ENCODE peak calls at places on chromosome 10, in nine cellular contexts. X, J, Q, K, R, T, M, I and S are unnamed samples. For H3K4me1, the result is how much of the 10 kb centered on the place peaks cover.

GRCh38 chr10:128070161-128070560 is 56.1 kb downstream of the MKI67 start:
- DNase-seq in T (no peak), Q (no peak), M (no peak), K (no peak), I (no peak), R (no peak), X (peak), J (no peak), S (no peak)

GRCh38 chr10:126384269-126384873 is 3.9 kb downstream of the ADAM12 start:
- DNase-seq in K (no peak), R (no peak), J (no peak), M (no peak), T (peak), I (no peak), Q (no peak), X (no peak), S (no peak)

GRCh38 chr10:4481192-4481591 is 344.8 kb upstream of the AKR1E2 start:
- DNase-seq in T (no peak), Q (no peak), M (no peak), X (no peak), K (no peak), J (no peak), I (no peak), R (no peak), S (no peak)

GRCh38 chr10:103367379-103367781 is 396 bp upstream of the TAF5 start:
- DNase-seq in J (no peak), K (no peak), T (peak), I (no peak), M (no peak), R (no peak), Q (no peak), X (no peak), S (peak)

GRCh38 chr10:66886848-66887247 is 39.0 kb upstream of the LRRTM3 start:
- DNase-seq in J (no peak), Q (no peak), M (no peak), K (no peak), R (no peak), X (no peak), I (no peak), T (no peak), S (no peak)

GRCh38 chr10:124650820-124651401 is 93.3 kb downstream of the FAM53B start:
- DNase-seq in I (no peak), J (no peak), R (no peak), T (no peak), K (no peak), X (no peak), M (no peak), Q (peak), S (peak)

GRCh38 chr10:88478256-88478655 is 104.9 kb downstream of the RNLS start:
- DNase-seq in T (no peak), Q (no peak), I (no peak), K (no peak), R (no peak), X (no peak), J (no peak), M (no peak), S (no peak)

GRCh38 chr10:20883552-20883951 is 13.6 kb downstream of the NEBL start:
- DNase-seq in T (no peak), Q (no peak), M (no peak), I (no peak), K (no peak), R (no peak), X (no peak), J (no peak), S (no peak)

GRCh38 chr10:12643279-12643678 is 293.9 kb downstream of the CAMK1D start:
- DNase-seq in Q (no peak), I (no peak), T (no peak), K (no peak), J (no peak), X (no peak), M (no peak), R (no peak), S (no peak)

GRCh38 chr10:121063744-121064143 is 212.6 kb downstream of the WDR11 start:
- DNase-seq in J (no peak), Q (no peak), T (no peak), X (no peak), R (no peak), I (no peak), K (peak), M (peak), S (no peak)

GRCh38 chr10:88186335-88186734 is 322.9 kb downstream of the PTEN start:
- DNase-seq in R (no peak), X (no peak), J (no peak), M (no peak), K (no peak), I (no peak), Q (no peak), T (peak), S (no peak)

GRCh38 chr10:86647773-86648705 is 6.3 kb upstream of the OPN4 start:
- DNase-seq in K (no peak), T (peak), J (no peak), Q (no peak), X (no peak), R (no peak), I (no peak), M (no peak), S (no peak)

GRCh38 chr10:112115781-112116385 is 67.7 kb downstream of the GPAM start:
- DNase-seq in R (peak), J (peak), Q (no peak), I (no peak), X (no peak), M (peak), T (peak), K (peak), S (peak)

GRCh38 chr10:69479737-69480412 is 28.6 kb downstream of the TSPAN15 start:
- DNase-seq in X (no peak), K (no peak), J (no peak), M (no peak), R (peak), Q (no peak), I (no peak), T (peak), S (no peak)

GRCh38 chr10:30170814-30171213 is 111.4 kb upstream of the JCAD start:
- DNase-seq in M (no peak), J (no peak), I (no peak), T (peak), K (no peak), Q (no peak), R (no peak), X (no peak), S (no peak)

GRCh38 chr10:13865758-13866491 is 279.2 kb downstream of the PRPF18 start:
- DNase-seq in I (peak), X (no peak), K (no peak), Q (no peak), R (no peak), J (no peak), M (no peak), T (peak), S (no peak)

GRCh38 chr10:51425431-51425830 is 274.0 kb downstream of the CSTF2T start:
- DNase-seq in M (no peak), T (peak), I (no peak), K (no peak), R (peak), X (no peak), Q (no peak), J (no peak), S (no peak)

GRCh38 chr10:92734288-92734687 is 44.5 kb downstream of the HHEX start:
- DNase-seq in T (no peak), Q (no peak), J (no peak), X (no peak), I (no peak), K (no peak), M (no peak), R (no peak), S (no peak)

GRCh38 chr10:51501396-51501795 is 198.0 kb downstream of the CSTF2T start:
- DNase-seq in M (no peak), J (no peak), X (no peak), K (no peak), I (no peak), R (no peak), Q (no peak), T (peak), S (no peak)

GRCh38 chr10:51092402-51092801 is 18.1 kb downstream of the PRKG1 start:
- DNase-seq in T (peak), J (no peak), M (peak), R (peak), X (peak), K (no peak), Q (no peak), I (peak), S (no peak)

GRCh38 chr10:105837951-105838350 is 1196.9 kb downstream of the SORCS3 start:
- DNase-seq in Q (no peak), K (no peak), X (no peak), J (no peak), I (no peak), R (no peak), T (peak), M (peak), S (no peak)

GRCh38 chr10:31808258-31809218 is 120.1 kb downstream of the ARHGAP12 start:
- DNase-seq in M (peak), R (peak), K (peak), Q (peak), I (peak), J (no peak), X (no peak), T (peak), S (peak)

GRCh38 chr10:13971586-13972475 is 358.9 kb downstream of the FRMD4A start:
- DNase-seq in K (peak), J (no peak), Q (no peak), T (peak), M (no peak), R (no peak), I (no peak), X (no peak), S (no peak)

GRCh38 chr10:80769700-80770160 is 232.0 kb downstream of the SH2D4B start:
- DNase-seq in I (no peak), T (no peak), J (no peak), X (no peak), M (no peak), R (no peak), K (no peak), Q (no peak), S (no peak)

GRCh38 chr10:62038609-62039190 is 137.2 kb downstream of the ARID5B start:
- DNase-seq in X (peak), I (peak), M (peak), R (peak), T (peak), K (peak), J (peak), Q (peak), S (peak)

GRCh38 chr10:84966708-84967441 is 638.5 kb downstream of the CCSER2 start:
- DNase-seq in R (no peak), I (no peak), K (no peak), Q (no peak), M (no peak), X (no peak), J (no peak), T (no peak), S (no peak)

GRCh38 chr10:61280303-61280702 is 172.9 kb downstream of the TMEM26 start:
- DNase-seq in J (no peak), R (no peak), X (no peak), I (no peak), Q (no peak), T (peak), K (no peak), M (no peak), S (no peak)

GRCh38 chr10:116996994-116997393 is 8.0 kb downstream of the SHTN1 start:
- DNase-seq in X (no peak), Q (no peak), K (no peak), M (no peak), I (no peak), T (no peak), J (no peak), R (no peak), S (no peak)

GRCh38 chr10:126921974-126922525 is 16.8 kb downstream of the DOCK1 start:
- DNase-seq in R (no peak), X (no peak), Q (no peak), J (no peak), M (no peak), K (no peak), T (peak), I (no peak), S (no peak)

GRCh38 chr10:368579-369255 is 233.5 kb downstream of the ZMYND11 start:
- DNase-seq in I (no peak), R (no peak), Q (no peak), K (no peak), M (no peak), J (no peak), T (no peak), X (no peak), S (no peak)

GRCh38 chr10:50576245-50576815 is 47.4 kb downstream of the SGMS1 start:
- DNase-seq in J (no peak), X (no peak), R (no peak), T (peak), M (no peak), K (no peak), Q (no peak), I (no peak), S (no peak)

GRCh38 chr10:31912289-31912688 is 16.3 kb downstream of the ARHGAP12 start:
- DNase-seq in K (no peak), X (no peak), R (no peak), T (peak), Q (no peak), J (no peak), I (no peak), M (peak), S (no peak)

GRCh38 chr10:28906934-28907333 is 229.6 kb downstream of the BAMBI start:
- DNase-seq in T (no peak), R (no peak), M (no peak), K (no peak), X (no peak), Q (no peak), I (no peak), J (no peak), S (no peak)

GRCh38 chr10:75294518-75294865 is 58.7 kb upstream of the COMTD1 start:
- DNase-seq in R (no peak), T (peak), J (peak), Q (no peak), M (no peak), K (peak), I (peak), X (no peak), S (no peak)

GRCh38 chr10:129850790-129851189 is 113.3 kb downstream of the EBF3 start:
- DNase-seq in M (no peak), Q (no peak), K (no peak), I (no peak), J (no peak), T (no peak), X (no peak), R (no peak), S (no peak)

GRCh38 chr10:118738422-118738821 is 16.3 kb downstream of the CACUL1 start:
- DNase-seq in J (no peak), Q (no peak), M (no peak), K (no peak), R (no peak), T (no peak), X (no peak), I (no peak), S (no peak)

GRCh38 chr10:118734477-118734876 is 20.3 kb downstream of the CACUL1 start:
- DNase-seq in X (no peak), Q (no peak), M (no peak), K (no peak), J (no peak), T (no peak), I (no peak), R (no peak), S (no peak)

GRCh38 chr10:118735294-118735693 is 19.5 kb downstream of the CACUL1 start:
- DNase-seq in J (no peak), I (no peak), X (no peak), M (no peak), R (no peak), Q (no peak), T (no peak), K (no peak), S (no peak)

GRCh38 chr10:118741994-118742393 is 12.8 kb downstream of the CACUL1 start:
- DNase-seq in M (no peak), Q (no peak), J (no peak), K (no peak), X (no peak), R (no peak), T (no peak), I (no peak), S (no peak)

GRCh38 chr10:118737594-118738302 is 17.0 kb downstream of the CACUL1 start:
- DNase-seq in I (no peak), X (no peak), K (no peak), T (no peak), Q (no peak), R (no peak), M (no peak), J (no peak), S (no peak)
- H3K4me1 ChIP-seq in I (half or more), X (under half), K (under half), T (under half), Q (under half), R (under half), M (under half), J (under half), S (under half)

GRCh38 chr10:77741746-77742145 is 104.1 kb upstream of the KCNMA1 start:
- DNase-seq in X (no peak), Q (no peak), I (no peak), T (peak), M (no peak), J (no peak), R (no peak), K (no peak), S (no peak)

GRCh38 chr10:77742172-77742571 is 104.6 kb upstream of the KCNMA1 start:
- DNase-seq in J (no peak), X (no peak), T (no peak), Q (no peak), M (no peak), K (no peak), R (no peak), I (no peak), S (no peak)

GRCh38 chr10:77737608-77738007 is 100.0 kb upstream of the KCNMA1 start:
- DNase-seq in R (no peak), I (no peak), J (no peak), M (no peak), X (no peak), Q (no peak), T (peak), K (no peak), S (no peak)

GRCh38 chr10:77744249-77744648 is 106.6 kb upstream of the KCNMA1 start:
- DNase-seq in M (no peak), J (no peak), Q (no peak), I (no peak), R (no peak), T (peak), X (no peak), K (no peak), S (no peak)

DNA sequence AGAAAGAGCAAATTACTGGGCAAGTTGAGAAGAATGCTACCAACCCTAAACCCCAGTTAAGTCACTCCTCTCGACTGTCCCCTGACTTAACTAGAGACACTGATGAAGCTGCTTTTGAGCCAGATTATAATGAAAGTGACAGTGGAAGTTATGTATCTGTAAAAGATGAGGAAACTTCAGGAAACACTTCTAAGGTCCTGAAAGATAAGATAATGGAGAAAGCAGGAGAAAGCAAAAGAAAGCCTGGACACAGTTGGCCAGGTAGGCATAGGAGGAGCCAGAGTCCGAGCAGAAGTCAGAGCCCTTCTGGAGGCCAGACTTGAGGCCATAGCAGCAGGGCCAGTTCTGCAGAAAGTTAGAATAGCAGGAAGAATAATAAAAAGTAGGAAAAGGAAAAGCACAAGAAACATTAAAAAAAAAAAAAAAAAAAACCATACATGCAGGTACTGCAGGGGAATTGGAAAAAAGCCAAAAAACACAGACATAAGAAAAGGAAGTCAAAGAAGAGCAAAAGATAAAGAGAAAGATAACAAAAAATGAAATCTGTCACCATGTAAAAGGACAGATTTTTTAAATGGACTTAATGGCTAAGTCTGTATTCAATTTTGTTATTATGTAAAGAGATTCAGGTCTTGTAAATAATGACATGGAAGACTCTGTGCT is 101.0 kb upstream of the KCNMA1 start:
- DNase-seq in M (no peak), T (no peak), J (no peak), K (no peak), R (no peak), I (no peak), Q (no peak), X (no peak), S (no peak)
- H3K4me1 ChIP-seq in M (under half), T (under half), J (under half), K (under half), R (under half), I (under half), Q (under half), X (under half), S (under half)

GRCh38 chr10:113178771-113179170 is 228.7 kb downstream of the TCF7L2 start:
- DNase-seq in T (no peak), M (no peak), X (no peak), I (no peak), J (no peak), Q (no peak), K (no peak), R (no peak), S (no peak)

GRCh38 chr10:113177163-113177935 is 227.3 kb downstream of the TCF7L2 start:
- DNase-seq in X (no peak), M (no peak), Q (no peak), K (peak), I (no peak), T (no peak), J (no peak), R (peak), S (no peak)

GRCh38 chr10:113176652-113177155 is 226.7 kb downstream of the TCF7L2 start:
- DNase-seq in T (no peak), K (no peak), I (no peak), M (no peak), J (no peak), Q (no peak), X (no peak), R (no peak), S (no peak)

GRCh38 chr10:113179270-113179669 is 229.2 kb downstream of the TCF7L2 start:
- DNase-seq in T (no peak), I (no peak), X (no peak), K (no peak), M (no peak), J (no peak), Q (no peak), R (no peak), S (no peak)

GRCh38 chr10:113177936-113178335 is 227.9 kb downstream of the TCF7L2 start:
- DNase-seq in R (no peak), X (no peak), T (no peak), M (no peak), I (no peak), K (no peak), J (no peak), Q (no peak), S (no peak)
- H3K4me1 ChIP-seq in R (under half), X (under half), T (under half), M (under half), I (under half), K (under half), J (under half), Q (under half), S (under half)

GRCh38 chr10:27530477-27530876 is 26.4 kb downstream of the RAB18 start:
- DNase-seq in X (no peak), I (no peak), M (no peak), K (no peak), Q (no peak), J (no peak), R (no peak), T (no peak), S (no peak)
- H3K4me1 ChIP-seq in X (under half), I (half or more), M (under half), K (under half), Q (under half), J (under half), R (under half), T (under half), S (under half)

GRCh38 chr10:79258894-79259293 is 88.4 kb upstream of the PPIF start:
- DNase-seq in M (no peak), X (no peak), T (no peak), I (no peak), J (no peak), R (peak), Q (no peak), K (no peak), S (no peak)
- H3K4me1 ChIP-seq in M (under half), X (under half), T (under half), I (under half), J (under half), R (half or more), Q (under half), K (under half), S (under half)

DNA sequence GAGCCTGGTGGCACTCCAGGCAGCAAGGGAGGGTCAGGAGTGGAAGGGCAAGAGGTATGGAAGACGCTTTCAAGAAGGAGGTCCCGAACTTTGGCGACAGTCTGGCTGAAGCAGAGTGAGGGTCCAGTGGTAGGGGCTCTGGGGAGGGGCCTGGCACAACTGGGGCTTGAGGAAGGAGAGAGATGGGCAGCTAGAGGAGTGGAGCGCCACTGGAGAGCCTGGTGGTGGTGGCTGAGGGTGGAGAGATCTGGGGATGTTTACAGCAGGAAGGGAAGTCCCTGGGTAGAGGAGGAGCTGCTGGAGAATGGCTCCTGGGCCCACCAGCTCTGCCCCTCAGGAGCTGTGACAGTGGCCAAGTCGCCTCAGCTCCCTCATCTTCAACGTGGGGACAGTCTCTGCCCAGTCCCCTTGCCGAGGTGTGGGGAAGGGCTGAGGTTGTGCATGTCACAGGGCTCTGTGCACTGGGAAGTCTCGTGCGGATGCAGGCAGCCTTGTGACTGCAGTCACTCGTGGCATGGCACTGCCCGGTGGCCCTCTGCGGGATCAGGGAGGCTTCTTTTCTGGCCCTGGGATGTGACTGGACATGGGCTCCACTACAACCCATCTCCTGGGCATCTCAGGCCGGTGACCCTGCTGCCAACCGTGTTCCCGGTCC is 18.5 kb downstream of the UBTD1 start:
- DNase-seq in R (no peak), M (no peak), Q (no peak), T (no peak), J (no peak), X (no peak), I (no peak), K (no peak), S (no peak)
- H3K4me1 ChIP-seq in R (under half), M (under half), Q (under half), T (under half), J (under half), X (under half), I (half or more), K (under half), S (under half)

GRCh38 chr10:5738427-5738826 is 53.8 kb downstream of the TASOR2 start:
- DNase-seq in R (no peak), X (no peak), M (no peak), Q (no peak), I (no peak), K (no peak), T (no peak), J (no peak), S (no peak)
- H3K4me1 ChIP-seq in R (under half), X (under half), M (under half), Q (under half), I (under half), K (under half), T (under half), J (under half), S (under half)